ENCODE peak calls at places on chromosomes 11 and 22, in nine cellular contexts. B is osteoblast, E is heart right ventricle, T is BJ, G is pancreas, R is HFF-Myc, S is transverse colon, I is esophagus squamous epithelium, X is fibroblast of pulmonary artery. J is an unnamed sample.

GRCh38 chr11:76614471-76615183 is 55.9 kb downstream of the LRRC32 start:
- DNase-seq in B (peak), E (peak), T (no peak), G (no peak), R (no peak), S (no peak), I (no peak), X (peak), J (no peak)

GRCh38 chr11:46475926-46476545 is 84.5 kb upstream of the CHRM4 start:
- DNase-seq in B (no peak), E (no peak), T (no peak), G (no peak), R (no peak), S (no peak), I (no peak), X (no peak), J (no peak)

GRCh38 chr11:57514538-57515331 is 767 bp downstream of the SLC43A1 start:
- DNase-seq in B (peak), E (peak), T (no peak), G (peak), R (no peak), S (peak), I (no peak), X (peak), J (no peak)

GRCh38 chr11:85680897-85681296 is 5.1 kb downstream of the CCDC89 start:
- DNase-seq in B (no peak), E (no peak), T (no peak), G (no peak), R (no peak), S (no peak), I (no peak), X (no peak), J (no peak)

GRCh38 chr22:27996529-27996925 is 77.5 kb upstream of the PITPNB start:
- DNase-seq in B (peak), E (no peak), T (no peak), G (no peak), R (no peak), S (no peak), I (no peak), X (no peak), J (no peak)

GRCh38 chr11:94767701-94768601 is at the start of gene AMOTL1:
- DNase-seq in B (peak), E (peak), T (no peak), G (peak), R (peak), S (peak), I (peak), X (peak), J (peak)

GRCh38 chr11:67646535-67647336 is 3.8 kb downstream of the ACY3 start:
- DNase-seq in B (peak), E (no peak), T (no peak), G (peak), R (no peak), S (peak), I (no peak), X (no peak), J (no peak)

GRCh38 chr11:65916391-65916790 is 2.5 kb downstream of the C11orf68 start:
- DNase-seq in B (peak), E (no peak), T (no peak), G (no peak), R (no peak), S (no peak), I (no peak), X (no peak), J (no peak)

GRCh38 chr22:41501209-41501608 is 32.3 kb downstream of the ACO2 start:
- DNase-seq in B (peak), E (no peak), T (no peak), G (no peak), R (no peak), S (no peak), I (no peak), X (no peak), J (no peak)

GRCh38 chr11:128776434-128777284 is 82.8 kb downstream of the FLI1 start:
- DNase-seq in B (peak), E (peak), T (no peak), G (peak), R (no peak), S (no peak), I (no peak), X (peak), J (no peak)

GRCh38 chr11:49995559-49995958 is 13.2 kb upstream of the OR4C12 start:
- DNase-seq in B (no peak), E (no peak), T (no peak), G (peak), R (peak), S (no peak), I (no peak), X (peak), J (no peak)

GRCh38 chr11:46912526-46913150 is 5.7 kb downstream of the LRP4 start:
- DNase-seq in B (no peak), E (no peak), T (no peak), G (no peak), R (no peak), S (no peak), I (no peak), X (no peak), J (no peak)

GRCh38 chr11:119306373-119306890 is 10.5 kb downstream of the MCAM start:
- DNase-seq in B (peak), E (no peak), T (no peak), G (no peak), R (no peak), S (no peak), I (no peak), X (peak), J (no peak)

GRCh38 chr11:118233377-118233776 is 8.6 kb upstream of the JAML start:
- DNase-seq in B (no peak), E (no peak), T (no peak), G (no peak), R (no peak), S (no peak), I (no peak), X (no peak), J (no peak)

GRCh38 chr22:28808716-28809355 is 8.5 kb upstream of the XBP1 start:
- DNase-seq in B (no peak), E (no peak), T (no peak), G (no peak), R (no peak), S (no peak), I (no peak), X (no peak), J (no peak)

GRCh38 chr11:131908316-131908715 is 537.9 kb downstream of the NTM start:
- DNase-seq in B (peak), E (no peak), T (no peak), G (no peak), R (no peak), S (no peak), I (no peak), X (no peak), J (no peak)

GRCh38 chr11:84714316-84714780 is 912.8 kb downstream of the DLG2 start:
- DNase-seq in B (no peak), E (peak), T (no peak), G (peak), R (peak), S (peak), I (no peak), X (peak), J (no peak)

GRCh38 chr22:24951942-24952836 is at the start of gene KIAA1671:
- DNase-seq in B (peak), E (peak), T (no peak), G (peak), R (no peak), S (peak), I (no peak), X (peak), J (no peak)

GRCh38 chr11:69292221-69292648 is 1.7 kb upstream of the MYEOV start:
- DNase-seq in B (peak), E (peak), T (no peak), G (no peak), R (no peak), S (peak), I (no peak), X (peak), J (no peak)

GRCh38 chr11:104968365-104968855 is at the start of gene CASP4:
- DNase-seq in B (no peak), E (no peak), T (peak), G (no peak), R (peak), S (peak), I (no peak), X (peak), J (peak)

GRCh38 chr11:116232364-116232801 is 540.4 kb downstream of the BUD13 start:
- DNase-seq in B (no peak), E (no peak), T (no peak), G (no peak), R (no peak), S (peak), I (no peak), X (no peak), J (no peak)

GRCh38 chr11:26621147-26621546 is 49.1 kb upstream of the MUC15 start:
- DNase-seq in B (peak), E (no peak), T (peak), G (no peak), R (peak), S (no peak), I (no peak), X (peak), J (peak)

GRCh38 chr11:102085864-102086551 is 24.2 kb upstream of the YAP1 start:
- DNase-seq in B (no peak), E (no peak), T (no peak), G (no peak), R (no peak), S (no peak), I (no peak), X (peak), J (no peak)

GRCh38 chr22:45783690-45784089 is 112.1 kb downstream of the ATXN10 start:
- DNase-seq in B (no peak), E (no peak), T (no peak), G (peak), R (no peak), S (no peak), I (no peak), X (no peak), J (no peak)

GRCh38 chr11:48169706-48170105 is 46.9 kb upstream of the OR4B1 start:
- DNase-seq in B (peak), E (peak), T (no peak), G (no peak), R (no peak), S (no peak), I (no peak), X (peak), J (no peak)

GRCh38 chr11:128530119-128531091 is 57.0 kb downstream of the ETS1 start:
- DNase-seq in B (peak), E (no peak), T (peak), G (no peak), R (peak), S (peak), I (no peak), X (peak), J (peak)

GRCh38 chr11:102347526-102348331 is 715 bp downstream of the BIRC2 start:
- DNase-seq in B (no peak), E (no peak), T (no peak), G (no peak), R (no peak), S (peak), I (no peak), X (peak), J (no peak)

GRCh38 chr11:69166186-69167115 is 10.7 kb downstream of the SMIM38 start:
- DNase-seq in B (peak), E (no peak), T (peak), G (no peak), R (peak), S (no peak), I (no peak), X (peak), J (peak)

GRCh38 chr11:112734207-112734606 is 227.0 kb upstream of the NCAM1 start:
- DNase-seq in B (no peak), E (no peak), T (no peak), G (no peak), R (no peak), S (no peak), I (no peak), X (peak), J (no peak)

GRCh38 chr11:33779849-33780528 is 5.7 kb upstream of the FBXO3 start:
- DNase-seq in B (peak), E (no peak), T (peak), G (no peak), R (no peak), S (no peak), I (no peak), X (peak), J (peak)

GRCh38 chr11:11035331-11035730 is 177.5 kb upstream of the ZBED5 start:
- DNase-seq in B (no peak), E (no peak), T (no peak), G (no peak), R (no peak), S (no peak), I (no peak), X (no peak), J (no peak)

GRCh38 chr11:11036185-11037161 is 178.6 kb upstream of the ZBED5 start:
- DNase-seq in B (peak), E (no peak), T (no peak), G (peak), R (peak), S (no peak), I (no peak), X (peak), J (no peak)

GRCh38 chr11:11038339-11039248 is 180.7 kb upstream of the ZBED5 start:
- DNase-seq in B (no peak), E (no peak), T (no peak), G (no peak), R (no peak), S (peak), I (no peak), X (no peak), J (no peak)

GRCh38 chr11:11039249-11039965 is 181.6 kb upstream of the ZBED5 start:
- DNase-seq in B (no peak), E (no peak), T (peak), G (no peak), R (no peak), S (no peak), I (no peak), X (no peak), J (no peak)

DNA sequence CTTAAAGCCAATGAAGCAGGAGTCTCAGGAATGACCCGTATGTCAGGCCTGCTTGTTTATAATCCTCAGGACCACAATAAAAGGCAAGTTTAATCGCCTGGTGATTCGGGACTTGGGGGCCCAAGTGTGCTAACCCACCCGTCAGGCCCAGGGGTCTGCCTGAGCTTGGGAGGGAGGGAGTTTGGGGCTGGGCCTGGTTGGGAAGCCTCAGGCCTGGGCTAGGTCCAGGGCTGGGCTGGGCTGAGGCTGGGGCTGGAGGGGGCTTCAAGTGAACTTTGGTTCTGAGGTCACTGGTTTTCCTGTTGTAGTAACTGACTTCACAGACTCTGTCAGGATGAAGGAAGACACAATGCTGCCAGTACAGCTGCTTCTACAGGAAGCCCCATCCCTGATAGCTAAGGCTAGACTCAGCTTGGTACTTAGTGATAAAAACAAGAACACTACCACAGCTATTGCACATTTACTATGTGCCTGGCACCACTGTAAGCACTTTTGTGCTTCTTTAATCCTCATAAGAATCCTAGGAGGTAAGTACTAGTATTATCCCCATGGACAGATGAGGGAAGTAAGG is 179.4 kb upstream of the ZBED5 start:
- DNase-seq in B (no peak), E (no peak), T (no peak), G (no peak), R (no peak), S (no peak), I (no peak), X (no peak), J (no peak)
- TF ChIP-seq CTCF in B (no peak), E (no peak), T (no peak), G (no peak), R (no peak), S (no peak), I (no peak), X (no peak), J (no peak)

GRCh38 chr11:10735532-10736465 is 15.2 kb upstream of the CTR9 start:
- DNase-seq in B (peak), E (peak), T (peak), G (peak), R (peak), S (peak), I (peak), X (peak), J (peak)
- TF ChIP-seq CTCF in B (peak), E (peak), T (peak), G (peak), R (peak), S (peak), I (peak), X (peak), J (peak)

GRCh38 chr11:70378506-70379134 is 19.7 kb upstream of the CTTN start:
- DNase-seq in B (peak), E (no peak), T (no peak), G (no peak), R (no peak), S (no peak), I (no peak), X (no peak), J (no peak)
- TF ChIP-seq CTCF in B (no peak), E (no peak), T (no peak), G (no peak), R (peak), S (no peak), I (no peak), X (peak), J (peak)

DNA sequence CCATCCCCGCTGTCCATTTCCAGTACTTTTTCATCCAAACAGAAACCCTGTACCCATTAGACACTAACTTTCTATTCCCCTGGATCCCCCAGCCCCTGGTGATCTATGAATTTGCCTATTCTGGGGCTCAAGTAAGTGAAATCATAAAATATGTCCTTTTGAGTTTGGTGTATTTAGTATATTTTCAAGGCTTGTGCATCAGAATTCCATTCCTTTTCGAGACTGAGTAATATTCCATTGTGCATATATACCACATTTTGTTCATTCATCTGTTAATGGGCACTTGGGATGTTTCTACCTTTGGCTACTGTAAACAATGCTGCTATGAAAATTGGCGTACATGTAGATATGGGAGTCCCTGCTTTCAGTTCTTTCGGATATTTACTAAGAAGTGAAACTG is 16.0 kb downstream of the APLP2 start:
- DNase-seq in B (no peak), E (no peak), T (no peak), G (no peak), R (no peak), S (no peak), I (no peak), X (no peak), J (no peak)
- TF ChIP-seq CTCF in B (no peak), E (no peak), T (no peak), G (no peak), R (no peak), S (no peak), I (no peak), X (no peak), J (no peak)

GRCh38 chr11:63749624-63750023 is 19.0 kb downstream of the ZFTA start:
- DNase-seq in B (no peak), E (no peak), T (no peak), G (no peak), R (no peak), S (no peak), I (no peak), X (no peak), J (no peak)

GRCh38 chr11:63747006-63747405 is 21.6 kb downstream of the ZFTA start:
- DNase-seq in B (no peak), E (no peak), T (no peak), G (no peak), R (no peak), S (no peak), I (no peak), X (peak), J (peak)

GRCh38 chr11:63745304-63746170 is 23.0 kb downstream of the ZFTA start:
- DNase-seq in B (no peak), E (no peak), T (no peak), G (no peak), R (no peak), S (no peak), I (no peak), X (peak), J (no peak)
- TF ChIP-seq CTCF in B (peak), E (no peak), T (peak), G (no peak), R (no peak), S (peak), I (no peak), X (peak), J (peak)

GRCh38 chr11:355581-356458 is 13.5 kb upstream of the B4GALNT4 start:
- DNase-seq in B (peak), E (peak), T (peak), G (peak), R (peak), S (peak), I (peak), X (peak), J (peak)
- TF ChIP-seq CTCF in B (no peak), E (no peak), T (no peak), G (no peak), R (no peak), S (no peak), I (peak), X (no peak), J (no peak)